ENCODE peak calls at places on chromosome 22, in six cellular contexts. F is CD4-positive, alpha-beta T cell; P is HL-60; A is CD8-positive, alpha-beta T cell; B is cardiac muscle cell; V is upper lobe of right lung. M is an unnamed sample.

GRCh38 chr22:20084547-20085413 is 4.7 kb downstream of the DGCR8 start:
- DNase-seq in F (no peak), P (no peak), A (no peak), B (peak; percentile 70), V (no peak), M (peak; percentile 35)

GRCh38 chr22:17486313-17486712 is 77.0 kb upstream of the SLC25A18 start:
- DNase-seq in F (no peak), P (no peak), A (no peak), B (no peak), V (no peak), M (no peak)

GRCh38 chr22:36986242-36986821 is 32.9 kb downstream of the TST start:
- DNase-seq in F (no peak), P (no peak), A (peak; percentile 29), B (no peak), V (no peak), M (no peak)

GRCh38 chr22:46587492-46588278 is 32.5 kb upstream of the GRAMD4 start:
- DNase-seq in F (no peak), P (no peak), A (peak; percentile 28), B (no peak), V (peak; percentile 72), M (peak; percentile 84)

GRCh38 chr22:37488337-37489135 is 2.4 kb upstream of the MFNG start:
- DNase-seq in F (no peak), P (no peak), A (no peak), B (peak; percentile 94), V (no peak), M (no peak)

GRCh38 chr22:36165161-36165560 is 4.6 kb upstream of the APOL3 start:
- DNase-seq in F (no peak), P (peak; percentile 42), A (no peak), B (no peak), V (no peak), M (no peak)

GRCh38 chr22:22450343-22450839 is 58.2 kb downstream of the ZNF280B start:
- DNase-seq in F (no peak), P (peak; percentile 29), A (no peak), B (no peak), V (no peak), M (no peak)

GRCh38 chr22:34808618-34809017 is 257.3 kb upstream of the ISX start:
- DNase-seq in F (no peak), P (no peak), A (no peak), B (no peak), V (no peak), M (no peak)

GRCh38 chr22:46057762-46058420 is 80.9 kb upstream of the WNT7B start:
- DNase-seq in F (no peak), P (no peak), A (no peak), B (no peak), V (peak; percentile 71), M (peak; percentile 73)

GRCh38 chr22:46965552-46966494 is 203.4 kb downstream of the TBC1D22A start:
- DNase-seq in F (no peak), P (no peak), A (no peak), B (no peak), V (no peak), M (peak; percentile 56)

GRCh38 chr22:17086750-17087149 is 1.9 kb downstream of the IL17RA start:
- DNase-seq in F (no peak), P (no peak), A (peak; percentile 31), B (no peak), V (peak; percentile 61), M (no peak)

GRCh38 chr22:26891431-26891830 is 234.0 kb downstream of the MIAT start:
- DNase-seq in F (no peak), P (no peak), A (no peak), B (no peak), V (no peak), M (no peak)

GRCh38 chr22:29623059-29623458 is 19.6 kb downstream of the NF2 start:
- DNase-seq in F (no peak), P (no peak), A (no peak), B (no peak), V (no peak), M (no peak)

GRCh38 chr22:45208993-45209838 is 31.5 kb downstream of the KIAA0930 start:
- DNase-seq in F (peak; percentile 23), P (no peak), A (peak; percentile 33), B (no peak), V (no peak), M (peak; percentile 66)

GRCh38 chr22:36077261-36077660 is 48.6 kb upstream of the RBFOX2 start:
- DNase-seq in F (no peak), P (no peak), A (no peak), B (no peak), V (no peak), M (no peak)

GRCh38 chr22:36673821-36674220 is 29.7 kb downstream of the CACNG2 start:
- DNase-seq in F (no peak), P (no peak), A (no peak), B (no peak), V (no peak), M (no peak)

GRCh38 chr22:37284807-37285355 is 2.6 kb downstream of the CYTH4 start:
- DNase-seq in F (peak; percentile 31), P (peak; percentile 98), A (peak; percentile 60), B (peak; percentile 39), V (peak; percentile 76), M (no peak)

GRCh38 chr22:46542011-46542985 is 4.9 kb upstream of the CELSR1 start:
- DNase-seq in F (peak; percentile 61), P (no peak), A (peak; percentile 66), B (peak; percentile 82), V (peak; percentile 90), M (peak; percentile 91)

GRCh38 chr22:19756288-19757128 is 4.1 kb upstream of the TBX1 start:
- DNase-seq in F (peak; percentile 65), P (no peak), A (peak; percentile 61), B (peak; percentile 62), V (peak; percentile 87), M (no peak)

GRCh38 chr22:21927174-21927823 is 25.3 kb downstream of the PPM1F start:
- DNase-seq in F (no peak), P (no peak), A (no peak), B (no peak), V (no peak), M (no peak)

GRCh38 chr22:20920881-20921203 is 3.6 kb downstream of the CRKL start:
- DNase-seq in F (no peak), P (no peak), A (no peak), B (no peak), V (no peak), M (no peak)

GRCh38 chr22:48319321-48320047 is 1508.2 kb downstream of the BRD1 start:
- DNase-seq in F (no peak), P (no peak), A (no peak), B (no peak), V (peak; percentile 46), M (peak; percentile 60)

GRCh38 chr22:20584872-20585639 is 77.6 kb downstream of the MED15 start:
- DNase-seq in F (no peak), P (no peak), A (no peak), B (no peak), V (no peak), M (peak; percentile 60)

GRCh38 chr22:20581503-20582170 is 74.2 kb downstream of the MED15 start:
- DNase-seq in F (no peak), P (no peak), A (no peak), B (no peak), V (no peak), M (no peak)

GRCh38 chr22:44154431-44154942 is 26.2 kb upstream of the PARVG start:
- DNase-seq in F (no peak), P (no peak), A (no peak), B (no peak), V (no peak), M (no peak)

GRCh38 chr22:20204821-20205220 is 54.0 kb upstream of the CCDC188 start:
- DNase-seq in F (no peak), P (no peak), A (no peak), B (peak; percentile 65), V (no peak), M (no peak)

GRCh38 chr22:19965771-19966709 is 24.4 kb upstream of the TXNRD2 start:
- DNase-seq in F (no peak), P (no peak), A (no peak), B (no peak), V (no peak), M (peak; percentile 53)

GRCh38 chr22:19469421-19469820 is 9.6 kb downstream of the UFD1 start:
- DNase-seq in F (no peak), P (no peak), A (no peak), B (no peak), V (no peak), M (no peak)

GRCh38 chr22:45317551-45318167 is 7.9 kb downstream of the FAM118A start:
- DNase-seq in F (peak; percentile 50), P (no peak), A (peak; percentile 81), B (no peak), V (no peak), M (no peak)

GRCh38 chr22:18044548-18045271 is 20.3 kb upstream of the MICAL3 start:
- DNase-seq in F (no peak), P (no peak), A (no peak), B (no peak), V (peak; percentile 61), M (peak; percentile 93)

GRCh38 chr22:23859201-23859600 is 1.5 kb downstream of the SLC2A11 start:
- DNase-seq in F (no peak), P (no peak), A (no peak), B (no peak), V (no peak), M (peak; percentile 62)

GRCh38 chr22:23857606-23858483 is at the start of gene SLC2A11:
- DNase-seq in F (peak; percentile 85), P (peak; percentile 96), A (peak; percentile 93), B (peak; percentile 100), V (peak; percentile 99), M (peak; percentile 99)

GRCh38 chr22:23856721-23857605 is 712 bp upstream of the SLC2A11 start:
- DNase-seq in F (no peak), P (no peak), A (no peak), B (peak; percentile 63), V (peak; percentile 77), M (peak; percentile 78)

GRCh38 chr22:23858484-23858815 is 775 bp downstream of the SLC2A11 start:
- DNase-seq in F (no peak), P (no peak), A (no peak), B (no peak), V (no peak), M (no peak)

GRCh38 chr22:23862103-23862502 is 4.4 kb downstream of the SLC2A11 start:
- DNase-seq in F (no peak), P (no peak), A (no peak), B (peak; percentile 55), V (no peak), M (peak; percentile 70)
- TF ChIP-seq CTCF in F (peak; percentile 26), P (peak; percentile 84), A (no peak), B (peak; percentile 71), V (peak; percentile 45), M (peak; percentile 71)

GRCh38 chr22:40041738-40042137 is 47.0 kb downstream of the FAM83F start:
- DNase-seq in F (no peak), P (no peak), A (no peak), B (no peak), V (no peak), M (no peak)
- H3K27ac ChIP-seq in F (no peak overlapping the region), P (no peak overlapping the region), A (no peak overlapping the region), B (no peak overlapping the region), V (no peak overlapping the region), M (no peak overlapping the region)

GRCh38 chr22:32636884-32637283 is 162.3 kb downstream of the FBXO7 start:
- DNase-seq in F (no peak), P (no peak), A (no peak), B (no peak), V (no peak), M (no peak)
- TF ChIP-seq CTCF in F (no peak), P (no peak), A (no peak), B (no peak), V (no peak), M (no peak)

GRCh38 chr22:33204408-33204807 is 146.2 kb upstream of the SYN3 start:
- DNase-seq in F (no peak), P (no peak), A (no peak), B (no peak), V (no peak), M (no peak)
- H3K27ac ChIP-seq in F (no peak overlapping the region), P (no peak overlapping the region), A (no peak overlapping the region), B (no peak overlapping the region), V (no peak overlapping the region), M (no peak overlapping the region)

GRCh38 chr22:27919943-27920755 is 1.1 kb upstream of the PITPNB start:
- DNase-seq in F (no peak), P (no peak), A (no peak), B (peak; percentile 78), V (no peak), M (no peak)
- TF ChIP-seq CTCF in F (no peak), P (no peak), A (no peak), B (peak; percentile 12), V (no peak), M (no peak)